ENCODE peak calls at places on chromosomes 7 and 10, in five cellular contexts. T is stimulated activated CD4-positive, alpha-beta T cell treated with anti-CD3 and anti-CD28 coated beads, TNF-alpha, amount 100 ng/mL, for 1 hour; J is activated naive CD8-positive, alpha-beta T cell treated with anti-CD3 and anti-CD28 coated beads for 36 hours; G is NCI-H774; C is tibial artery. W is an unnamed sample.

GRCh38 chr7:18702071-18702829 is 206.7 kb downstream of the HDAC9 start:
- DNase-seq in J (no peak), C (no peak), T (no peak), G (no peak), W (no peak)

GRCh38 chr7:155371884-155372781 is 74.5 kb downstream of the INSIG1 start:
- DNase-seq in G (no peak), J (peak), C (no peak), T (no peak), W (no peak)

GRCh38 chr7:45457591-45457990 is 116.6 kb upstream of the ADCY1 start:
- DNase-seq in J (no peak), T (no peak), C (no peak), G (peak), W (no peak)

GRCh38 chr10:93073539-93074136 is at the start of gene CYP26A1:
- DNase-seq in J (no peak), T (no peak), C (no peak), G (no peak), W (no peak)

GRCh38 chr7:111855161-111855841 is 293.0 kb upstream of the IMMP2L start:
- DNase-seq in J (no peak), C (peak), T (no peak), G (no peak), W (no peak)

GRCh38 chr10:50405733-50406132 is 154.4 kb upstream of the ASAH2 start:
- DNase-seq in G (no peak), T (no peak), J (no peak), C (no peak), W (no peak)

GRCh38 chr10:119281581-119282071 is 74.3 kb downstream of the GRK5 start:
- DNase-seq in J (no peak), T (no peak), C (peak), G (no peak), W (no peak)

GRCh38 chr7:6545398-6546126 is 5.7 kb downstream of the GRID2IP start:
- DNase-seq in G (no peak), J (no peak), C (no peak), T (no peak), W (no peak)

GRCh38 chr10:7956508-7956907 is 98.0 kb upstream of the GATA3 start:
- DNase-seq in G (no peak), C (no peak), T (no peak), J (no peak), W (no peak)

GRCh38 chr10:89224697-89225443 is 17.8 kb upstream of the CH25H start:
- DNase-seq in J (peak), T (no peak), G (no peak), C (no peak), W (no peak)

GRCh38 chr10:5840314-5841307 is 27.4 kb upstream of the GDI2 start:
- DNase-seq in C (no peak), G (no peak), T (no peak), J (no peak), W (no peak)

GRCh38 chr10:60606343-60607080 is 171.8 kb upstream of the CDK1 start:
- DNase-seq in C (no peak), G (no peak), T (no peak), J (no peak), W (no peak)

GRCh38 chr7:8724080-8724718 is 290.8 kb downstream of the NXPH1 start:
- DNase-seq in T (no peak), C (peak), J (peak), G (peak), W (no peak)

GRCh38 chr10:86730227-86730626 is 26.2 kb upstream of the BMPR1A start:
- DNase-seq in C (peak), G (no peak), J (no peak), T (no peak), W (no peak)

GRCh38 chr7:111183373-111183772 is 92.4 kb downstream of the LRRN3 start:
- DNase-seq in C (no peak), G (no peak), J (no peak), T (no peak), W (no peak)

GRCh38 chr10:29798876-29799690 is 164.3 kb upstream of the SVIL start:
- DNase-seq in J (no peak), G (no peak), T (no peak), C (no peak), W (no peak)

GRCh38 chr7:82446897-82447296 is 3.3 kb upstream of the CACNA2D1 start:
- DNase-seq in T (no peak), G (no peak), J (no peak), C (no peak), W (no peak)

GRCh38 chr7:128739048-128739962 is at the start of gene CALU:
- DNase-seq in T (peak), C (peak), G (peak), J (peak), W (peak)

GRCh38 chr7:77308792-77309191 is 107.4 kb downstream of the GSAP start:
- DNase-seq in T (no peak), G (no peak), C (no peak), J (no peak), W (no peak)

GRCh38 chr7:94367940-94368339 is 26.8 kb upstream of the COL1A2 start:
- DNase-seq in G (no peak), T (no peak), J (no peak), C (no peak), W (no peak)

GRCh38 chr7:134991469-134992339 is 5.4 kb downstream of the AGBL3 start:
- DNase-seq in T (no peak), J (no peak), G (no peak), C (no peak), W (no peak)

GRCh38 chr10:129491123-129491734 is 24.2 kb downstream of the MGMT start:
- DNase-seq in G (no peak), J (no peak), T (no peak), C (no peak), W (no peak)

GRCh38 chr10:114223066-114223465 is 16.0 kb upstream of the VWA2 start:
- DNase-seq in G (no peak), C (no peak), J (no peak), T (no peak), W (no peak)

GRCh38 chr7:41702635-41703371 is at the start of gene INHBA:
- DNase-seq in T (no peak), J (no peak), C (no peak), G (no peak), W (no peak)

GRCh38 chr10:50594012-50594411 is 29.7 kb downstream of the SGMS1 start:
- DNase-seq in C (no peak), J (no peak), G (peak), T (no peak), W (no peak)

GRCh38 chr7:105768898-105769507 is 107.4 kb downstream of the ATXN7L1 start:
- DNase-seq in T (no peak), G (no peak), C (no peak), J (no peak), W (no peak)

GRCh38 chr10:11186330-11186729 is 168.7 kb downstream of the CELF2 start:
- DNase-seq in G (no peak), T (no peak), J (no peak), C (no peak), W (no peak)

GRCh38 chr7:99366646-99367045 is 7.9 kb upstream of the ARPC1B start:
- DNase-seq in J (no peak), G (no peak), T (no peak), C (no peak), W (no peak)

GRCh38 chr10:70551971-70552422 is 50.5 kb downstream of the PRF1 start:
- DNase-seq in G (no peak), C (no peak), J (no peak), T (no peak), W (no peak)

GRCh38 chr7:71343821-71344341 is 211.9 kb downstream of the GALNT17 start:
- DNase-seq in T (no peak), C (no peak), J (no peak), G (no peak), W (no peak)

GRCh38 chr10:43226441-43226840 is 40.4 kb downstream of the RASGEF1A start:
- DNase-seq in C (no peak), J (no peak), T (no peak), G (no peak), W (no peak)

GRCh38 chr7:84009051-84009450 is 185.5 kb downstream of the SEMA3A start:
- DNase-seq in G (no peak), T (no peak), C (no peak), J (no peak), W (no peak)

GRCh38 chr10:72693599-72693915 is 1.6 kb downstream of the MCU start:
- DNase-seq in C (no peak), T (no peak), J (no peak), G (no peak), W (no peak)

GRCh38 chr7:47611045-47611511 is 29.2 kb upstream of the TNS3 start:
- DNase-seq in G (no peak), T (no peak), C (no peak), J (no peak), W (no peak)

GRCh38 chr10:127715782-127716378 is 21.1 kb upstream of the FOXI2 start:
- DNase-seq in T (no peak), C (no peak), G (no peak), J (no peak), W (no peak)

GRCh38 chr10:49408437-49409306 is 12.8 kb upstream of the DRGX start:
- DNase-seq in T (no peak), C (no peak), J (no peak), G (no peak), W (no peak)

GRCh38 chr7:2148814-2149213 is 83.9 kb downstream of the MAD1L1 start:
- DNase-seq in C (no peak), T (no peak), J (no peak), G (no peak), W (no peak)

GRCh38 chr7:137923380-137923779 is 76.6 kb upstream of the DGKI start:
- DNase-seq in C (no peak), J (no peak), T (no peak), G (no peak), W (no peak)